ENCODE peak calls at places on chromosomes 5 and 9, in ten cellular contexts. One of them, this sample, is unnamed.

GRCh38 chr5:72244862-72245371 is 75.1 kb downstream of the MRPS27 start:
- DNase-seq in amniotic stem cell: no peak
- DNase-seq in activated T-cell treated with anti-CD3 and anti-CD28 coated beads, Interleukin-2, amount 50 U/mL, for 72 hours: no peak
- DNase-seq in activated CD4-positive, alpha-beta T cell treated with anti-CD3 and anti-CD28 coated beads, Interleukin-2, amount 50 U/mL, for 48 hours: no peak
- DNase-seq in transverse colon: no peak
- DNase-seq in lower leg skin: no peak
- DNase-seq in NCI-H446: peak; percentile 66
- DNase-seq in stimulated activated CD8-positive, alpha-beta memory T cell treated with anti-CD3 and anti-CD28 coated beads, Interleukin-2, amount 100 ng/mL, for 1 hour: no peak
- DNase-seq in GM12865: peak; percentile 61
- DNase-seq in activated T-helper 9 cell treated with anti-CD3 and anti-CD28 coated beads, Interleukin-2, amount 50 U/mL, for 16 hours: no peak
- DNase-seq in this sample: no peak

GRCh38 chr5:100772011-100772410 is 131.1 kb downstream of the ST8SIA4 start:
- DNase-seq in amniotic stem cell: no peak
- DNase-seq in activated T-cell treated with anti-CD3 and anti-CD28 coated beads, Interleukin-2, amount 50 U/mL, for 72 hours: no peak
- DNase-seq in activated CD4-positive, alpha-beta T cell treated with anti-CD3 and anti-CD28 coated beads, Interleukin-2, amount 50 U/mL, for 48 hours: no peak
- DNase-seq in transverse colon: no peak
- DNase-seq in lower leg skin: no peak
- DNase-seq in NCI-H446: no peak
- DNase-seq in stimulated activated CD8-positive, alpha-beta memory T cell treated with anti-CD3 and anti-CD28 coated beads, Interleukin-2, amount 100 ng/mL, for 1 hour: no peak
- DNase-seq in GM12865: no peak
- DNase-seq in activated T-helper 9 cell treated with anti-CD3 and anti-CD28 coated beads, Interleukin-2, amount 50 U/mL, for 16 hours: no peak
- DNase-seq in this sample: no peak

GRCh38 chr5:124342586-124342985 is 403.9 kb downstream of the ZNF608 start:
- DNase-seq in amniotic stem cell: no peak
- DNase-seq in activated T-cell treated with anti-CD3 and anti-CD28 coated beads, Interleukin-2, amount 50 U/mL, for 72 hours: no peak
- DNase-seq in activated CD4-positive, alpha-beta T cell treated with anti-CD3 and anti-CD28 coated beads, Interleukin-2, amount 50 U/mL, for 48 hours: no peak
- DNase-seq in transverse colon: no peak
- DNase-seq in lower leg skin: no peak
- DNase-seq in NCI-H446: no peak
- DNase-seq in stimulated activated CD8-positive, alpha-beta memory T cell treated with anti-CD3 and anti-CD28 coated beads, Interleukin-2, amount 100 ng/mL, for 1 hour: no peak
- DNase-seq in GM12865: no peak
- DNase-seq in activated T-helper 9 cell treated with anti-CD3 and anti-CD28 coated beads, Interleukin-2, amount 50 U/mL, for 16 hours: no peak
- DNase-seq in this sample: no peak

GRCh38 chr5:141743652-141744333 is 61.8 kb upstream of the ARAP3 start:
- DNase-seq in amniotic stem cell: no peak
- DNase-seq in activated T-cell treated with anti-CD3 and anti-CD28 coated beads, Interleukin-2, amount 50 U/mL, for 72 hours: no peak
- DNase-seq in activated CD4-positive, alpha-beta T cell treated with anti-CD3 and anti-CD28 coated beads, Interleukin-2, amount 50 U/mL, for 48 hours: no peak
- DNase-seq in transverse colon: no peak
- DNase-seq in lower leg skin: no peak
- DNase-seq in NCI-H446: no peak
- DNase-seq in stimulated activated CD8-positive, alpha-beta memory T cell treated with anti-CD3 and anti-CD28 coated beads, Interleukin-2, amount 100 ng/mL, for 1 hour: no peak
- DNase-seq in GM12865: no peak
- DNase-seq in activated T-helper 9 cell treated with anti-CD3 and anti-CD28 coated beads, Interleukin-2, amount 50 U/mL, for 16 hours: no peak
- DNase-seq in this sample: no peak

GRCh38 chr9:130791279-130791894 is 43.7 kb upstream of the ABL1 start:
- DNase-seq in amniotic stem cell: no peak
- DNase-seq in activated T-cell treated with anti-CD3 and anti-CD28 coated beads, Interleukin-2, amount 50 U/mL, for 72 hours: no peak
- DNase-seq in activated CD4-positive, alpha-beta T cell treated with anti-CD3 and anti-CD28 coated beads, Interleukin-2, amount 50 U/mL, for 48 hours: no peak
- DNase-seq in transverse colon: no peak
- DNase-seq in lower leg skin: no peak
- DNase-seq in NCI-H446: no peak
- DNase-seq in stimulated activated CD8-positive, alpha-beta memory T cell treated with anti-CD3 and anti-CD28 coated beads, Interleukin-2, amount 100 ng/mL, for 1 hour: no peak
- DNase-seq in GM12865: no peak
- DNase-seq in activated T-helper 9 cell treated with anti-CD3 and anti-CD28 coated beads, Interleukin-2, amount 50 U/mL, for 16 hours: no peak
- DNase-seq in this sample: no peak

GRCh38 chr9:29044959-29045358 is 1471.7 kb upstream of the C9orf72 start:
- DNase-seq in amniotic stem cell: no peak
- DNase-seq in activated T-cell treated with anti-CD3 and anti-CD28 coated beads, Interleukin-2, amount 50 U/mL, for 72 hours: no peak
- DNase-seq in activated CD4-positive, alpha-beta T cell treated with anti-CD3 and anti-CD28 coated beads, Interleukin-2, amount 50 U/mL, for 48 hours: no peak
- DNase-seq in transverse colon: no peak
- DNase-seq in lower leg skin: no peak
- DNase-seq in NCI-H446: no peak
- DNase-seq in stimulated activated CD8-positive, alpha-beta memory T cell treated with anti-CD3 and anti-CD28 coated beads, Interleukin-2, amount 100 ng/mL, for 1 hour: no peak
- DNase-seq in GM12865: no peak
- DNase-seq in activated T-helper 9 cell treated with anti-CD3 and anti-CD28 coated beads, Interleukin-2, amount 50 U/mL, for 16 hours: no peak
- DNase-seq in this sample: no peak

GRCh38 chr5:151221574-151221973 is 2.3 kb downstream of the CCDC69 start:
- DNase-seq in amniotic stem cell: no peak
- DNase-seq in activated T-cell treated with anti-CD3 and anti-CD28 coated beads, Interleukin-2, amount 50 U/mL, for 72 hours: no peak
- DNase-seq in activated CD4-positive, alpha-beta T cell treated with anti-CD3 and anti-CD28 coated beads, Interleukin-2, amount 50 U/mL, for 48 hours: no peak
- DNase-seq in transverse colon: no peak
- DNase-seq in lower leg skin: no peak
- DNase-seq in NCI-H446: no peak
- DNase-seq in stimulated activated CD8-positive, alpha-beta memory T cell treated with anti-CD3 and anti-CD28 coated beads, Interleukin-2, amount 100 ng/mL, for 1 hour: no peak
- DNase-seq in GM12865: no peak
- DNase-seq in activated T-helper 9 cell treated with anti-CD3 and anti-CD28 coated beads, Interleukin-2, amount 50 U/mL, for 16 hours: no peak
- DNase-seq in this sample: no peak

GRCh38 chr5:35852084-35852734 is 4.5 kb upstream of the IL7R start:
- DNase-seq in amniotic stem cell: no peak
- DNase-seq in activated T-cell treated with anti-CD3 and anti-CD28 coated beads, Interleukin-2, amount 50 U/mL, for 72 hours: peak; percentile 75
- DNase-seq in activated CD4-positive, alpha-beta T cell treated with anti-CD3 and anti-CD28 coated beads, Interleukin-2, amount 50 U/mL, for 48 hours: peak; percentile 59
- DNase-seq in transverse colon: no peak
- DNase-seq in lower leg skin: no peak
- DNase-seq in NCI-H446: no peak
- DNase-seq in stimulated activated CD8-positive, alpha-beta memory T cell treated with anti-CD3 and anti-CD28 coated beads, Interleukin-2, amount 100 ng/mL, for 1 hour: no peak
- DNase-seq in GM12865: peak; percentile 74
- DNase-seq in activated T-helper 9 cell treated with anti-CD3 and anti-CD28 coated beads, Interleukin-2, amount 50 U/mL, for 16 hours: no peak
- DNase-seq in this sample: no peak

GRCh38 chr9:136726631-136727191 is 14.3 kb downstream of the DIPK1B start:
- DNase-seq in amniotic stem cell: no peak
- DNase-seq in activated T-cell treated with anti-CD3 and anti-CD28 coated beads, Interleukin-2, amount 50 U/mL, for 72 hours: peak; percentile 42
- DNase-seq in activated CD4-positive, alpha-beta T cell treated with anti-CD3 and anti-CD28 coated beads, Interleukin-2, amount 50 U/mL, for 48 hours: peak; percentile 35
- DNase-seq in transverse colon: no peak
- DNase-seq in lower leg skin: no peak
- DNase-seq in NCI-H446: no peak
- DNase-seq in stimulated activated CD8-positive, alpha-beta memory T cell treated with anti-CD3 and anti-CD28 coated beads, Interleukin-2, amount 100 ng/mL, for 1 hour: no peak
- DNase-seq in GM12865: peak; percentile 79
- DNase-seq in activated T-helper 9 cell treated with anti-CD3 and anti-CD28 coated beads, Interleukin-2, amount 50 U/mL, for 16 hours: no peak
- DNase-seq in this sample: no peak

GRCh38 chr5:34743878-34744277 is 87.8 kb downstream of the RAI14 start:
- DNase-seq in amniotic stem cell: no peak
- DNase-seq in activated T-cell treated with anti-CD3 and anti-CD28 coated beads, Interleukin-2, amount 50 U/mL, for 72 hours: no peak
- DNase-seq in activated CD4-positive, alpha-beta T cell treated with anti-CD3 and anti-CD28 coated beads, Interleukin-2, amount 50 U/mL, for 48 hours: no peak
- DNase-seq in transverse colon: no peak
- DNase-seq in lower leg skin: no peak
- DNase-seq in NCI-H446: peak; percentile 43
- DNase-seq in stimulated activated CD8-positive, alpha-beta memory T cell treated with anti-CD3 and anti-CD28 coated beads, Interleukin-2, amount 100 ng/mL, for 1 hour: no peak
- DNase-seq in GM12865: no peak
- DNase-seq in activated T-helper 9 cell treated with anti-CD3 and anti-CD28 coated beads, Interleukin-2, amount 50 U/mL, for 16 hours: no peak
- DNase-seq in this sample: no peak

GRCh38 chr5:142598338-142598700 is 87.6 kb downstream of the FGF1 start:
- DNase-seq in amniotic stem cell: no peak
- DNase-seq in activated T-cell treated with anti-CD3 and anti-CD28 coated beads, Interleukin-2, amount 50 U/mL, for 72 hours: no peak
- DNase-seq in activated CD4-positive, alpha-beta T cell treated with anti-CD3 and anti-CD28 coated beads, Interleukin-2, amount 50 U/mL, for 48 hours: no peak
- DNase-seq in transverse colon: no peak
- DNase-seq in lower leg skin: no peak
- DNase-seq in NCI-H446: no peak
- DNase-seq in stimulated activated CD8-positive, alpha-beta memory T cell treated with anti-CD3 and anti-CD28 coated beads, Interleukin-2, amount 100 ng/mL, for 1 hour: no peak
- DNase-seq in GM12865: no peak
- DNase-seq in activated T-helper 9 cell treated with anti-CD3 and anti-CD28 coated beads, Interleukin-2, amount 50 U/mL, for 16 hours: no peak
- DNase-seq in this sample: no peak

GRCh38 chr9:114278881-114279570 is 43.9 kb upstream of the ORM1 start:
- DNase-seq in amniotic stem cell: no peak
- DNase-seq in activated T-cell treated with anti-CD3 and anti-CD28 coated beads, Interleukin-2, amount 50 U/mL, for 72 hours: no peak
- DNase-seq in activated CD4-positive, alpha-beta T cell treated with anti-CD3 and anti-CD28 coated beads, Interleukin-2, amount 50 U/mL, for 48 hours: no peak
- DNase-seq in transverse colon: no peak
- DNase-seq in lower leg skin: no peak
- DNase-seq in NCI-H446: no peak
- DNase-seq in stimulated activated CD8-positive, alpha-beta memory T cell treated with anti-CD3 and anti-CD28 coated beads, Interleukin-2, amount 100 ng/mL, for 1 hour: no peak
- DNase-seq in GM12865: peak; percentile 17
- DNase-seq in activated T-helper 9 cell treated with anti-CD3 and anti-CD28 coated beads, Interleukin-2, amount 50 U/mL, for 16 hours: no peak
- DNase-seq in this sample: no peak

GRCh38 chr5:72459913-72460312 is 47.3 kb downstream of the ZNF366 start:
- DNase-seq in amniotic stem cell: no peak
- DNase-seq in activated T-cell treated with anti-CD3 and anti-CD28 coated beads, Interleukin-2, amount 50 U/mL, for 72 hours: no peak
- DNase-seq in activated CD4-positive, alpha-beta T cell treated with anti-CD3 and anti-CD28 coated beads, Interleukin-2, amount 50 U/mL, for 48 hours: no peak
- DNase-seq in transverse colon: no peak
- DNase-seq in lower leg skin: no peak
- DNase-seq in NCI-H446: no peak
- DNase-seq in stimulated activated CD8-positive, alpha-beta memory T cell treated with anti-CD3 and anti-CD28 coated beads, Interleukin-2, amount 100 ng/mL, for 1 hour: no peak
- DNase-seq in GM12865: no peak
- DNase-seq in activated T-helper 9 cell treated with anti-CD3 and anti-CD28 coated beads, Interleukin-2, amount 50 U/mL, for 16 hours: no peak
- DNase-seq in this sample: no peak

GRCh38 chr9:90698874-90699440 is 56.3 kb upstream of the DIRAS2 start:
- DNase-seq in amniotic stem cell: no peak
- DNase-seq in activated T-cell treated with anti-CD3 and anti-CD28 coated beads, Interleukin-2, amount 50 U/mL, for 72 hours: no peak
- DNase-seq in activated CD4-positive, alpha-beta T cell treated with anti-CD3 and anti-CD28 coated beads, Interleukin-2, amount 50 U/mL, for 48 hours: no peak
- DNase-seq in transverse colon: no peak
- DNase-seq in lower leg skin: no peak
- DNase-seq in NCI-H446: no peak
- DNase-seq in stimulated activated CD8-positive, alpha-beta memory T cell treated with anti-CD3 and anti-CD28 coated beads, Interleukin-2, amount 100 ng/mL, for 1 hour: no peak
- DNase-seq in GM12865: no peak
- DNase-seq in activated T-helper 9 cell treated with anti-CD3 and anti-CD28 coated beads, Interleukin-2, amount 50 U/mL, for 16 hours: no peak
- DNase-seq in this sample: no peak

GRCh38 chr5:90932052-90932699 is 373.6 kb downstream of the ADGRV1 start:
- DNase-seq in amniotic stem cell: peak; percentile 75
- DNase-seq in activated T-cell treated with anti-CD3 and anti-CD28 coated beads, Interleukin-2, amount 50 U/mL, for 72 hours: peak; percentile 47
- DNase-seq in activated CD4-positive, alpha-beta T cell treated with anti-CD3 and anti-CD28 coated beads, Interleukin-2, amount 50 U/mL, for 48 hours: peak; percentile 17
- DNase-seq in transverse colon: peak; percentile 47
- DNase-seq in lower leg skin: peak; percentile 51
- DNase-seq in NCI-H446: peak; percentile 71
- DNase-seq in stimulated activated CD8-positive, alpha-beta memory T cell treated with anti-CD3 and anti-CD28 coated beads, Interleukin-2, amount 100 ng/mL, for 1 hour: no peak
- DNase-seq in GM12865: peak; percentile 55
- DNase-seq in activated T-helper 9 cell treated with anti-CD3 and anti-CD28 coated beads, Interleukin-2, amount 50 U/mL, for 16 hours: no peak
- DNase-seq in this sample: no peak

GRCh38 chr5:37448941-37449340 is 69.8 kb downstream of the WDR70 start:
- DNase-seq in amniotic stem cell: no peak
- DNase-seq in activated T-cell treated with anti-CD3 and anti-CD28 coated beads, Interleukin-2, amount 50 U/mL, for 72 hours: no peak
- DNase-seq in activated CD4-positive, alpha-beta T cell treated with anti-CD3 and anti-CD28 coated beads, Interleukin-2, amount 50 U/mL, for 48 hours: no peak
- DNase-seq in transverse colon: no peak
- DNase-seq in lower leg skin: no peak
- DNase-seq in NCI-H446: peak; percentile 39
- DNase-seq in stimulated activated CD8-positive, alpha-beta memory T cell treated with anti-CD3 and anti-CD28 coated beads, Interleukin-2, amount 100 ng/mL, for 1 hour: no peak
- DNase-seq in GM12865: no peak
- DNase-seq in activated T-helper 9 cell treated with anti-CD3 and anti-CD28 coated beads, Interleukin-2, amount 50 U/mL, for 16 hours: no peak
- DNase-seq in this sample: no peak

GRCh38 chr9:131960311-131960710 is 119.4 kb downstream of the MED27 start:
- DNase-seq in amniotic stem cell: no peak
- DNase-seq in activated T-cell treated with anti-CD3 and anti-CD28 coated beads, Interleukin-2, amount 50 U/mL, for 72 hours: no peak
- DNase-seq in activated CD4-positive, alpha-beta T cell treated with anti-CD3 and anti-CD28 coated beads, Interleukin-2, amount 50 U/mL, for 48 hours: no peak
- DNase-seq in transverse colon: no peak
- DNase-seq in lower leg skin: no peak
- DNase-seq in NCI-H446: no peak
- DNase-seq in stimulated activated CD8-positive, alpha-beta memory T cell treated with anti-CD3 and anti-CD28 coated beads, Interleukin-2, amount 100 ng/mL, for 1 hour: no peak
- DNase-seq in GM12865: no peak
- DNase-seq in activated T-helper 9 cell treated with anti-CD3 and anti-CD28 coated beads, Interleukin-2, amount 50 U/mL, for 16 hours: no peak
- DNase-seq in this sample: no peak

GRCh38 chr5:118834710-118835109 is 153.6 kb downstream of the DTWD2 start:
- DNase-seq in amniotic stem cell: no peak
- DNase-seq in activated T-cell treated with anti-CD3 and anti-CD28 coated beads, Interleukin-2, amount 50 U/mL, for 72 hours: no peak
- DNase-seq in activated CD4-positive, alpha-beta T cell treated with anti-CD3 and anti-CD28 coated beads, Interleukin-2, amount 50 U/mL, for 48 hours: no peak
- DNase-seq in transverse colon: no peak
- DNase-seq in lower leg skin: no peak
- DNase-seq in NCI-H446: no peak
- DNase-seq in stimulated activated CD8-positive, alpha-beta memory T cell treated with anti-CD3 and anti-CD28 coated beads, Interleukin-2, amount 100 ng/mL, for 1 hour: no peak
- DNase-seq in GM12865: no peak
- DNase-seq in activated T-helper 9 cell treated with anti-CD3 and anti-CD28 coated beads, Interleukin-2, amount 50 U/mL, for 16 hours: no peak
- DNase-seq in this sample: no peak

GRCh38 chr9:70805953-70806352 is 315.5 kb downstream of the TRPM3 start:
- DNase-seq in amniotic stem cell: no peak
- DNase-seq in activated T-cell treated with anti-CD3 and anti-CD28 coated beads, Interleukin-2, amount 50 U/mL, for 72 hours: no peak
- DNase-seq in activated CD4-positive, alpha-beta T cell treated with anti-CD3 and anti-CD28 coated beads, Interleukin-2, amount 50 U/mL, for 48 hours: no peak
- DNase-seq in transverse colon: no peak
- DNase-seq in lower leg skin: peak; percentile 26
- DNase-seq in NCI-H446: peak; percentile 14
- DNase-seq in stimulated activated CD8-positive, alpha-beta memory T cell treated with anti-CD3 and anti-CD28 coated beads, Interleukin-2, amount 100 ng/mL, for 1 hour: no peak
- DNase-seq in GM12865: no peak
- DNase-seq in activated T-helper 9 cell treated with anti-CD3 and anti-CD28 coated beads, Interleukin-2, amount 50 U/mL, for 16 hours: no peak
- DNase-seq in this sample: no peak